ENCODE peak calls at places on chromosome 21, in four cellular contexts. O is ELR; A is activated T-helper 1 cell treated with anti-CD3 and anti-CD28 coated beads, Interleukin-12 subunit alpha, Interleukin-12 subunit beta, Interleukin-2, Interleukin-4 antibody, amounts not matched to agents 30 ng/mL and 10 ng/mL and 1 ng/mL, durations not matched to agents 14 hours and 24 hours and 36 hours; B is heart left ventricle. G is an unnamed sample.

GRCh38 chr21:15151385-15152103 is 86.7 kb upstream of the NRIP1 start:
- DNase-seq in O (no peak), A (no peak), B (no peak), G (no peak)

GRCh38 chr21:45330851-45331261 is 43.2 kb upstream of the POFUT2 start:
- DNase-seq in O (no peak), A (no peak), B (peak; percentile 18), G (no peak)

GRCh38 chr21:15826147-15826780 is 96.5 kb downstream of the USP25 start:
- DNase-seq in O (peak; percentile 58), A (peak; percentile 8), B (no peak), G (no peak)

GRCh38 chr21:41831453-41831831 is 47.7 kb downstream of the PRDM15 start:
- DNase-seq in O (no peak), A (no peak), B (no peak), G (no peak)

GRCh38 chr21:45596704-45597318 is 46.7 kb upstream of the PCBP3 start:
- DNase-seq in O (peak; percentile 60), A (peak; percentile 73), B (peak; percentile 74), G (no peak)

GRCh38 chr21:39715804-39716397 is 29.1 kb upstream of the IGSF5 start:
- DNase-seq in O (peak; percentile 55), A (peak; percentile 2), B (peak; percentile 55), G (no peak)

GRCh38 chr21:25359724-25360123 is 247.6 kb downstream of the MRPL39 start:
- DNase-seq in O (no peak), A (no peak), B (no peak), G (no peak)

GRCh38 chr21:18772876-18773275 is 369.3 kb upstream of the TMPRSS15 start:
- DNase-seq in O (no peak), A (no peak), B (no peak), G (no peak)

GRCh38 chr21:37687001-37687400 is 229.3 kb downstream of the KCNJ6 start:
- DNase-seq in O (peak; percentile 14), A (no peak), B (no peak), G (no peak)

GRCh38 chr21:36104306-36105300 is 30.3 kb upstream of the CBR3 start:
- DNase-seq in O (peak; percentile 28), A (peak; percentile 28), B (peak; percentile 68), G (no peak)

GRCh38 chr21:36784942-36785341 is 86.0 kb downstream of the SIM2 start:
- DNase-seq in O (no peak), A (no peak), B (peak; percentile 79), G (no peak)

G was measured in NCI-H1417 treated with DMSO at 0.1 percent for 48 hours.